ENCODE peak calls at places on chromosomes 3 and 15, in four cellular contexts. E is stimulated activated naive CD8-positive, alpha-beta T cell treated with anti-CD3 and anti-CD28 coated beads, Interleukin-15, Interleukin-2, amounts not matched to agents 100 U/mL and 50 U/mL, for 24 hours; A is pons; K is iris pigment epithelial cell. M is an unnamed sample.

GRCh38 chr3:116087431-116087830 is 357.9 kb downstream of the LSAMP start:
- DNase-seq in E (no peak), K (no peak), A (peak; percentile 26), M (no peak)

GRCh38 chr3:18572809-18573208 is 147.7 kb upstream of the SATB1 start:
- DNase-seq in E (no peak), A (no peak), K (no peak), M (no peak)

GRCh38 chr3:152235709-152236298 is 32.9 kb upstream of the MBNL1 start:
- DNase-seq in A (no peak), E (no peak), K (peak; percentile 70), M (peak; percentile 45)

GRCh38 chr3:58237238-58237939 is at the start of gene ABHD6:
- DNase-seq in E (peak; percentile 90), K (peak; percentile 68), A (peak; percentile 66), M (peak; percentile 66)

GRCh38 chr15:67977690-67978089 is 76.4 kb upstream of the PIAS1 start:
- DNase-seq in K (no peak), E (no peak), A (no peak), M (no peak)

GRCh38 chr15:63818191-63818590 is 15.6 kb downstream of the HERC1 start:
- DNase-seq in K (peak; percentile 29), E (no peak), A (no peak), M (peak; percentile 8)

GRCh38 chr15:85312486-85312885 is 67.9 kb upstream of the AKAP13 start:
- DNase-seq in E (peak; percentile 30), A (no peak), K (peak; percentile 94), M (peak; percentile 86)

GRCh38 chr15:48800811-48801460 is 9.9 kb downstream of the CEP152 start:
- DNase-seq in K (peak; percentile 55), E (no peak), A (peak; percentile 81), M (peak; percentile 6)

GRCh38 chr3:94990952-94991705 is 928.3 kb downstream of the NSUN3 start:
- DNase-seq in A (peak; percentile 3), E (no peak), K (no peak), M (peak; percentile 4)

GRCh38 chr3:160685144-160685766 is 8.3 kb downstream of the ARL14 start:
- DNase-seq in K (peak; percentile 20), A (no peak), E (no peak), M (no peak)

GRCh38 chr15:80418892-80419537 is 14.8 kb downstream of the ARNT2 start:
- DNase-seq in A (peak; percentile 74), K (peak; percentile 62), E (no peak), M (peak; percentile 58)

GRCh38 chr15:45164914-45165313 is 22.9 kb downstream of the SHF start:
- DNase-seq in A (no peak), E (no peak), K (no peak), M (no peak)